ENCODE peak calls at places on chromosome 22, in nine cellular contexts. One of them, this sample, is unnamed.

GRCh38 chr22:32880906-32881596 is 79.5 kb downstream of the TIMP3 start:
- DNase-seq in stomach: peak
- DNase-seq in activated naive CD8-positive, alpha-beta T cell treated with anti-CD3 and anti-CD28 coated beads, Interleukin-2, amount 50 U/mL, for 16 hours: no peak
- DNase-seq in midbrain: no peak
- DNase-seq in fibroblast of the conjunctiva: no peak
- DNase-seq in GOT3: no peak
- DNase-seq in astrocyte of the hippocampus: peak
- DNase-seq in Caki2: no peak
- DNase-seq in A673: peak
- DNase-seq in this sample: no peak

GRCh38 chr22:44092636-44093220 is 68.6 kb downstream of the PARVB start:
- DNase-seq in astrocyte of the hippocampus: no peak
- DNase-seq in A673: no peak
- DNase-seq in stomach: no peak
- DNase-seq in Caki2: no peak
- DNase-seq in activated naive CD8-positive, alpha-beta T cell treated with anti-CD3 and anti-CD28 coated beads, Interleukin-2, amount 50 U/mL, for 16 hours: no peak
- DNase-seq in fibroblast of the conjunctiva: no peak
- DNase-seq in midbrain: no peak
- DNase-seq in GOT3: no peak
- DNase-seq in this sample: no peak

GRCh38 chr22:33803371-33803770 is 116.9 kb downstream of the LARGE1 start:
- DNase-seq in astrocyte of the hippocampus: peak
- DNase-seq in midbrain: no peak
- DNase-seq in stomach: no peak
- DNase-seq in GOT3: no peak
- DNase-seq in activated naive CD8-positive, alpha-beta T cell treated with anti-CD3 and anti-CD28 coated beads, Interleukin-2, amount 50 U/mL, for 16 hours: no peak
- DNase-seq in Caki2: peak
- DNase-seq in A673: no peak
- DNase-seq in fibroblast of the conjunctiva: no peak
- DNase-seq in this sample: peak

GRCh38 chr22:32605576-32605975 is 131.0 kb downstream of the FBXO7 start:
- DNase-seq in stomach: no peak
- DNase-seq in GOT3: no peak
- DNase-seq in fibroblast of the conjunctiva: no peak
- DNase-seq in A673: no peak
- DNase-seq in activated naive CD8-positive, alpha-beta T cell treated with anti-CD3 and anti-CD28 coated beads, Interleukin-2, amount 50 U/mL, for 16 hours: no peak
- DNase-seq in astrocyte of the hippocampus: no peak
- DNase-seq in Caki2: no peak
- DNase-seq in midbrain: no peak
- DNase-seq in this sample: no peak

GRCh38 chr22:24095816-24096215 is 84.7 kb downstream of the CABIN1 start:
- DNase-seq in stomach: no peak
- DNase-seq in activated naive CD8-positive, alpha-beta T cell treated with anti-CD3 and anti-CD28 coated beads, Interleukin-2, amount 50 U/mL, for 16 hours: no peak
- DNase-seq in astrocyte of the hippocampus: no peak
- DNase-seq in fibroblast of the conjunctiva: no peak
- DNase-seq in GOT3: no peak
- DNase-seq in Caki2: no peak
- DNase-seq in midbrain: no peak
- DNase-seq in A673: no peak
- DNase-seq in this sample: no peak

GRCh38 chr22:37206841-37207821 is 5.1 kb downstream of the SSTR3 start:
- DNase-seq in Caki2: no peak
- DNase-seq in A673: no peak
- DNase-seq in midbrain: no peak
- DNase-seq in astrocyte of the hippocampus: no peak
- DNase-seq in GOT3: no peak
- DNase-seq in stomach: no peak
- DNase-seq in fibroblast of the conjunctiva: no peak
- DNase-seq in activated naive CD8-positive, alpha-beta T cell treated with anti-CD3 and anti-CD28 coated beads, Interleukin-2, amount 50 U/mL, for 16 hours: no peak
- DNase-seq in this sample: no peak

GRCh38 chr22:17974703-17975372 is 49.5 kb downstream of the MICAL3 start:
- DNase-seq in activated naive CD8-positive, alpha-beta T cell treated with anti-CD3 and anti-CD28 coated beads, Interleukin-2, amount 50 U/mL, for 16 hours: no peak
- DNase-seq in fibroblast of the conjunctiva: no peak
- DNase-seq in A673: no peak
- DNase-seq in GOT3: no peak
- DNase-seq in midbrain: no peak
- DNase-seq in stomach: no peak
- DNase-seq in astrocyte of the hippocampus: peak
- DNase-seq in Caki2: no peak
- DNase-seq in this sample: no peak

GRCh38 chr22:46262449-46263207 is 515 bp downstream of the PKDREJ start:
- DNase-seq in stomach: peak
- DNase-seq in fibroblast of the conjunctiva: peak
- DNase-seq in midbrain: no peak
- DNase-seq in GOT3: no peak
- DNase-seq in astrocyte of the hippocampus: peak
- DNase-seq in activated naive CD8-positive, alpha-beta T cell treated with anti-CD3 and anti-CD28 coated beads, Interleukin-2, amount 50 U/mL, for 16 hours: no peak
- DNase-seq in Caki2: no peak
- DNase-seq in A673: no peak
- DNase-seq in this sample: no peak

GRCh38 chr22:31155425-31155824 is 4.6 kb upstream of the RNF185 start:
- DNase-seq in fibroblast of the conjunctiva: no peak
- DNase-seq in GOT3: no peak
- DNase-seq in astrocyte of the hippocampus: peak
- DNase-seq in Caki2: no peak
- DNase-seq in midbrain: no peak
- DNase-seq in stomach: no peak
- DNase-seq in activated naive CD8-positive, alpha-beta T cell treated with anti-CD3 and anti-CD28 coated beads, Interleukin-2, amount 50 U/mL, for 16 hours: no peak
- DNase-seq in A673: no peak
- DNase-seq in this sample: no peak

This sample was measured in RCC 7860.